ENCODE peak calls at places on chromosomes 7 and 10, in nine cellular contexts. P, N, E, Y, U, J, F, O and A are unnamed samples.

GRCh38 chr7:51023547-51023946 is 240.9 kb upstream of the GRB10 start:
- DNase-seq in P (no peak), N (no peak), E (no peak), Y (no peak), U (no peak), J (no peak), F (no peak), O (no peak), A (no peak)

GRCh38 chr7:73995821-73996511 is 32.0 kb upstream of the ELN start:
- DNase-seq in P (no peak), N (peak), E (no peak), Y (no peak), U (no peak), J (no peak), F (no peak), O (no peak), A (no peak)

GRCh38 chr7:15018981-15019380 is 116.4 kb upstream of the DGKB start:
- DNase-seq in P (no peak), N (no peak), E (no peak), Y (no peak), U (no peak), J (no peak), F (no peak), O (no peak), A (no peak)

GRCh38 chr7:3312583-3312982 is 11.5 kb downstream of the SDK1 start:
- DNase-seq in P (no peak), N (no peak), E (no peak), Y (no peak), U (no peak), J (no peak), F (no peak), O (no peak), A (no peak)

GRCh38 chr7:38846280-38846679 is 62.7 kb downstream of the VPS41 start:
- DNase-seq in P (peak), N (no peak), E (no peak), Y (no peak), U (no peak), J (no peak), F (no peak), O (no peak), A (peak)

GRCh38 chr10:25231751-25232150 is 57.0 kb downstream of the GPR158 start:
- DNase-seq in P (no peak), N (no peak), E (no peak), Y (no peak), U (no peak), J (no peak), F (no peak), O (no peak), A (no peak)

GRCh38 chr7:99375070-99375807 is 709 bp downstream of the ARPC1B start:
- DNase-seq in P (peak), N (peak), E (no peak), Y (peak), U (peak), J (peak), F (peak), O (peak), A (peak)

GRCh38 chr7:101299511-101300464 is 21.8 kb downstream of the IFT22 start:
- DNase-seq in P (no peak), N (no peak), E (no peak), Y (peak), U (no peak), J (peak), F (no peak), O (peak), A (peak)

GRCh38 chr7:55533050-55533728 is 39.1 kb downstream of the VOPP1 start:
- DNase-seq in P (peak), N (peak), E (no peak), Y (no peak), U (peak), J (no peak), F (peak), O (no peak), A (no peak)

GRCh38 chr10:18021725-18022480 is 70.2 kb downstream of the SLC39A12 start:
- DNase-seq in P (peak), N (no peak), E (no peak), Y (no peak), U (no peak), J (no peak), F (no peak), O (no peak), A (no peak)

GRCh38 chr7:100585511-100586265 is at the start of gene LRCH4:
- DNase-seq in P (peak), N (peak), E (no peak), Y (peak), U (peak), J (peak), F (peak), O (peak), A (peak)

GRCh38 chr7:56009695-56010094 is 41.5 kb downstream of the PSPH start:
- DNase-seq in P (no peak), N (no peak), E (no peak), Y (no peak), U (no peak), J (no peak), F (no peak), O (no peak), A (no peak)

GRCh38 chr10:73625004-73625883 is 16.0 kb downstream of the MYOZ1 start:
- DNase-seq in P (peak), N (peak), E (no peak), Y (peak), U (peak), J (peak), F (peak), O (peak), A (peak)

GRCh38 chr7:111025013-111025412 is 65.9 kb upstream of the LRRN3 start:
- DNase-seq in P (no peak), N (no peak), E (no peak), Y (no peak), U (no peak), J (no peak), F (peak), O (no peak), A (peak)

GRCh38 chr10:58818889-58819288 is 306.2 kb downstream of the BICC1 start:
- DNase-seq in P (peak), N (peak), E (no peak), Y (no peak), U (no peak), J (no peak), F (no peak), O (no peak), A (peak)

GRCh38 chr10:50552771-50553535 is 70.8 kb downstream of the SGMS1 start:
- DNase-seq in P (peak), N (peak), E (no peak), Y (peak), U (peak), J (peak), F (no peak), O (no peak), A (peak)

GRCh38 chr7:124191030-124191429 is 158.2 kb upstream of the TMEM229A start:
- DNase-seq in P (no peak), N (no peak), E (no peak), Y (no peak), U (no peak), J (no peak), F (no peak), O (no peak), A (no peak)

GRCh38 chr10:133357293-133358151 is at the start of gene FUOM:
- DNase-seq in P (peak), N (peak), E (peak), Y (peak), U (peak), J (peak), F (no peak), O (peak), A (peak)

GRCh38 chr7:28536259-28536658 is 123.9 kb downstream of the CREB5 start:
- DNase-seq in P (peak), N (peak), E (peak), Y (peak), U (no peak), J (peak), F (no peak), O (no peak), A (peak)

GRCh38 chr7:107660381-107661080 is at the start of gene SLC26A4:
- DNase-seq in P (no peak), N (peak), E (no peak), Y (peak), U (no peak), J (peak), F (no peak), O (peak), A (peak)

GRCh38 chr10:84363434-84363833 is 35.0 kb downstream of the CCSER2 start:
- DNase-seq in P (no peak), N (no peak), E (no peak), Y (no peak), U (no peak), J (no peak), F (no peak), O (no peak), A (no peak)

DNA sequence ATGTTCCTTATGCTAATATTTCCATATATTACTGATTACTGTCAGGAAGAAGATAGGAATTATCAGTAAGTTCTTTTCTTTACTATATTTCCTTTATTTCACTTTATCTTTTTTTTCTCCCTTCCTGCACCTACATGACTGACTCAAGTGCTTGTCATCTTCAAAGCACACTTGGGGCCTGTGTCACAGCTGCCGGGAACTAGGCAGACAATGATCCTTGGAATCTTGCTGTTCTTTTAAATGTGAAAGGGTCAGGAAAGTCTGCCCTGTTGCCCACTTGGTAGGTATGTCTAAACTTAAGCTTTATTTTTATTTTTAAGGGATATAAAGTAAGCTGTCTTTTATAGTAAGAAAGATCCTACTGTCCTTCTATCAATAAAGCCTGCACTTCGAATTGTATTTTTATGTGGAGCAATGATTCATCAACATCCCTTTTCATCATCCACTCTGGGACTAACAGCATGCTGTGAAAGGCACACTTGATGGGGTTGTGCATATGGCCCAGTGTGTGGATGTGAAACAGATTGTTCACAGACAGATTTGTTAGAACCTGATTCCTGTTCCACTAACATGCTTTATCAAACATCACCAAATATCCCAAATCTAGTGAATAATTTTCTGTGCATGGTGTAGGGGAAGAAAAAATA is 556.9 kb downstream of the DNAJB9 start:
- DNase-seq in P (no peak), N (no peak), E (no peak), Y (peak), U (no peak), J (peak), F (no peak), O (no peak), A (no peak)
- H2AFZ ChIP-seq in P (no peak), N (no peak), E (no peak), Y (no peak), U (no peak), J (no peak), F (no peak), O (no peak), A (peak)

DNA sequence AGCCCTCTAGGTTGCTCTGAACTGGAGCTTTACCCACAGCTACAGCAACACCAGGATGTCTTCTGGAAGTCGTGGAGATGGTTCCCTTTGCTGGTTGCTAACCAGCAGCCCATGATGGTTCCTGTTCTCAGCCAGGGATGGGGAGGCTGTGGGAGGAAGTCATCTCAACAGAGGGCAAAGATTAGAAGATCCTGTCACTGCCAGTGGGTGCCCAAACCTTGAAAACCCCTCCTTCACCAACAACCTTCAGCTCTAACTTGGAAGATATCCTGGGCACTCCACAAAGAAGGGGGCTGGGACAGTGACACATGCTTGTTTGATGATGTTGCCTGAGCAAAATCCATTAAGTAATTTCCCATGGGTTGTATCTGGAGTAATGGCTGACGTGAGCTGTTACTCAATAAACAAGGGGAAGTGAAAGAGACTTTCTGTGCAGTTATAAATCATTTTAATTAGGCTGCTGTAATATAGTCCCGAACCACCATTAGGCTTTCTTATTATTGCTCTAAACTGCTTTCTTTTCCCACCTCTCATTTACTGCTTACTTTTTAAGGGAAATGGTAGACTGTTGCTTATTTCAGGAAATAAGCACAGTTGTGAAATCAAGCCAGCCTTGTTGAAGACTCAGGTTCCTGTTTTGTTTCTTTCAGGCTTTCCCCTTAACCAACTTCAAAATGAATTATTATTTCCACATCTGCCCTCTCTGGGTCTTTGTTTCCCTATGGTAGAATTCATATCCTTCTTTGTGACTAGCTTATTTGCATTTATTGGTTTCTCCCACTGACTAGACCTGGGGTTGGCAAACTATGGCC is 124.8 kb downstream of the PPP1R17 start:
- DNase-seq in P (peak), N (peak), E (no peak), Y (no peak), U (no peak), J (no peak), F (no peak), O (no peak), A (no peak)
- TF ChIP-seq EZH2phosphoT487 in P (no peak), N (no peak), E (no peak), Y (no peak), U (no peak), J (no peak), F (no peak), O (no peak), A (no peak)

DNA sequence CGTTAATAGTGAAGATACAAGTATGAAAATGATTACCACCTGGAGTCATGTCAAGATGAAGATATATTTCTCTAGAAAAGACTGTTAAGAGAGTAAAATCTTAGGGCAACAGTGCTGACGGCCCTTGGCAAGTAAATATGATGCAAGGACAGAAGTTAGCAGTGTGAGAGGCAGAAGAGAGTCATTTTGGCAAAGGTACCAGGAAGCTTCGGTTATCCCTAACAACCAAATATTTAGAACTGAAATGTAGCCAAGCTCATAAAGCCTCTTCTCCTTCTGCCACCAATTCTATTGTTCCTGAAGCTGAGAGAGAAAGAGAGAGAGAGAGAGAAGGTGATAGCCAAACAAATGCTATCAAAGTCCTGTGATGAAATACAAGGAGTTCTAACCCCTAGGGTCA is 109.6 kb downstream of the MACC1 start:
- DNase-seq in P (peak), N (peak), E (no peak), Y (no peak), U (no peak), J (no peak), F (no peak), O (no peak), A (no peak)
- H3K4me2 ChIP-seq in P (no peak), N (peak), E (no peak), Y (no peak), U (no peak), J (no peak), F (no peak), O (no peak), A (no peak)

DNA sequence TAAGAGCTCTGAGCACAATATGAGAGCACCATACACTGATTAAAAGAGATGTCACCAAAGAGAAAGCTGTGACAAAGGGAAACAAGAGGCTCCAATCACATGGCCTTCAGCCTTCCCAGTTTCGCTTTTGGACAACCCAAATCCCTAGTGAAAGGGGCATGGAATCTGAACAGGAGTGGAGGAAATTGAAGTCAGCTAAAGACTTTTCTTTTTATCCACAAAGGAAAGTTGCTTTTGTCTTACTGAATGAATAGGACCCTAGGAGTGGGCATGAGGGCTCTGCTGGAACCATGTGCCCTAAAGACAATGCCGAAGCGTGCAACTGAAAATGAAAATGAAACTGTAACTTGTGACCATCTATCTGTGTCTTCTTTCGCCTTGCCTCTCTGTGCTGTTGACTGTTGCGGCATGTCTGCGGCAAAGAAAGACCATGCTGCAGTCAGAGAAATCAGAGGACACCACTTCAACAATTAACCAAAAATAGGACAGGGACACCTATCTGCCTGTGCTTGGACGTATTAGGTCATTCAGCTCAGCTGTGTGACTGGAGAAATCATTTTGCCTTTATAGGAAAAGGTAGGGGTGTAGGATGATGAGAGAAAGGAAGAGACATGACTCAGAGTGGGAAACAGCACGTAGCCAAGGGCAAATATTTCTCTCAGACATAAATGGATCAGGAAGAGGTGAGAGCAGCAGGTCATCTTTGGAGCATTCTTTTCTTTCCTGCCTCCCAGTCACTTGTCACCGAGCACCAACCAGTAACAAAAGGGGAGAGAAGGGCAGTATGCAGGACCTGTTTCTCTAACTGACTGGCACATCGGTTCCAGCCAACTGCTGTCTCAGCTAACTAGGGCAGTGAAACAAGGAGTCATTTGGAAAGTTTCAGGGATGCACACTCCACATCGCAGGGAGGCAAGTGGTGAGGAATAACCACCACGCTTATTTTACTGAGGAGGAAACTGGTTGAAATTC is 12.3 kb downstream of the CAV2 start:
- DNase-seq in P (peak), N (peak), E (peak), Y (no peak), U (peak), J (peak), F (peak), O (no peak), A (no peak)
- H2AFZ ChIP-seq in P (peak), N (peak), E (no peak), Y (peak), U (peak), J (peak), F (peak), O (peak), A (peak)

GRCh38 chr10:72310241-72310633 is 36.5 kb downstream of the DDIT4 start:
- DNase-seq in P (peak), N (peak), E (no peak), Y (peak), U (no peak), J (no peak), F (no peak), O (no peak), A (no peak)
- TF ChIP-seq EZH2phosphoT487 in P (no peak), N (no peak), E (no peak), Y (no peak), U (no peak), J (no peak), F (no peak), O (no peak), A (no peak)

DNA sequence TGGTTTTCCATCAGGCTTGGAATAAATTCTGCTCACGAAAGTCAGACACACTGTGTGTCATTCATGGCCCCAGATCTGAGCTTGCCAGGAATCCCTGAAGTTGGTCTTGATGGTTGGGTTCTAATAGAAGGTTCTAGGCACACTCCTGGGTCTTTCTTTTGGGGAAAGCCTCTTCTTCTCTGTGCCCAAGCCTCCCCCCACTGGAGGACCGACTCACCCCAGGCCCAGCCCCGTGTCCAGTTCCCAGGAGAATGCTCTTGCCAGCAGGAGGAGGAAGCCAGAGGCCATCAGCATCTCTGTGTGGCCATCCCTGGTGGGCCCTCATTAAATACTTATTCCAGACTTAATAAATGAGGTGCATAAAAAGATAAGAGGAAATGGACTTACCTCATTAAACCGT is 548.0 kb downstream of the TCERG1L start:
- DNase-seq in P (no peak), N (no peak), E (no peak), Y (no peak), U (no peak), J (no peak), F (no peak), O (no peak), A (no peak)
- H3K4me2 ChIP-seq in P (no peak), N (no peak), E (no peak), Y (no peak), U (no peak), J (no peak), F (no peak), O (no peak), A (no peak)